ENCODE peak calls at places on chromosomes 13 and 19, in ten cellular contexts. R is BE2C; X is effector memory CD4-positive, alpha-beta T cell; C is esophagus squamous epithelium; E is cardiac muscle cell; W is adrenal gland; N is cardiac fibroblast; O is heart left ventricle; Y is mesendoderm; S is coronary artery. A is an unnamed sample.

GRCh38 chr13:102091231-102091630 is 310.6 kb downstream of the FGF14 start:
- DNase-seq in O (no peak), W (no peak), S (no peak), C (no peak), X (no peak), Y (peak), N (no peak), E (no peak), R (peak), A (no peak)

GRCh38 chr13:79547821-79548220 is 66.9 kb downstream of the NDFIP2 start:
- DNase-seq in E (peak), R (no peak), W (no peak), S (no peak), C (no peak), Y (no peak), N (no peak), X (no peak), O (no peak), A (no peak)

GRCh38 chr13:114081761-114082681 is 50.4 kb downstream of the RASA3 start:
- DNase-seq in Y (no peak), S (no peak), W (no peak), E (no peak), O (peak), X (no peak), C (no peak), R (no peak), N (no peak), A (no peak)

GRCh38 chr19:37988758-37989635 is 82.0 kb downstream of the SIPA1L3 start:
- DNase-seq in S (no peak), C (no peak), E (no peak), X (no peak), N (no peak), W (no peak), R (no peak), Y (peak), O (no peak), A (no peak)

GRCh38 chr19:13100871-13101589 is 1.6 kb downstream of the LYL1 start:
- DNase-seq in R (no peak), O (no peak), S (no peak), N (no peak), Y (peak), E (no peak), C (no peak), W (no peak), X (no peak), A (no peak)

GRCh38 chr19:17078038-17078919 is 2.7 kb downstream of the MYO9B start:
- DNase-seq in C (no peak), R (no peak), W (no peak), Y (peak), N (no peak), E (peak), S (no peak), X (no peak), O (no peak), A (no peak)

GRCh38 chr19:3522421-3523360 is 16.3 kb upstream of the TEKTIP1 start:
- DNase-seq in Y (no peak), C (no peak), W (no peak), E (no peak), R (no peak), X (no peak), O (no peak), N (no peak), S (no peak), A (no peak)

GRCh38 chr13:71626396-71626795 is 240.6 kb downstream of the DACH1 start:
- DNase-seq in N (no peak), W (no peak), Y (peak), O (no peak), S (no peak), E (no peak), X (no peak), C (no peak), R (no peak), A (no peak)

GRCh38 chr19:15869873-15870272 is 28.0 kb downstream of the CYP4F2 start:
- DNase-seq in C (no peak), Y (no peak), R (no peak), O (no peak), E (no peak), W (no peak), X (no peak), S (no peak), N (no peak), A (no peak)

GRCh38 chr13:97849305-97849704 is 104.2 kb upstream of the IPO5 start:
- DNase-seq in N (peak), X (no peak), R (no peak), E (peak), Y (peak), S (no peak), C (no peak), W (no peak), O (no peak), A (no peak)

GRCh38 chr19:29944415-29945012 is 2.5 kb downstream of the URI1 start:
- DNase-seq in N (no peak), O (no peak), X (no peak), Y (no peak), S (no peak), R (no peak), C (no peak), W (no peak), E (no peak), A (no peak)
- H3K4me3 ChIP-seq in N (no peak), O (no peak), X (no peak), Y (no peak), S (no peak), R (peak), C (no peak), W (no peak), E (no peak), A (no peak)

GRCh38 chr13:95258619-95259194 is 42.5 kb downstream of the ABCC4 start:
- DNase-seq in Y (no peak), C (no peak), X (no peak), R (no peak), E (no peak), W (no peak), O (no peak), S (no peak), N (no peak), A (no peak)
- H3K4me3 ChIP-seq in Y (no peak), C (no peak), X (no peak), R (no peak), E (no peak), W (no peak), O (no peak), S (no peak), N (no peak), A (no peak)

DNA sequence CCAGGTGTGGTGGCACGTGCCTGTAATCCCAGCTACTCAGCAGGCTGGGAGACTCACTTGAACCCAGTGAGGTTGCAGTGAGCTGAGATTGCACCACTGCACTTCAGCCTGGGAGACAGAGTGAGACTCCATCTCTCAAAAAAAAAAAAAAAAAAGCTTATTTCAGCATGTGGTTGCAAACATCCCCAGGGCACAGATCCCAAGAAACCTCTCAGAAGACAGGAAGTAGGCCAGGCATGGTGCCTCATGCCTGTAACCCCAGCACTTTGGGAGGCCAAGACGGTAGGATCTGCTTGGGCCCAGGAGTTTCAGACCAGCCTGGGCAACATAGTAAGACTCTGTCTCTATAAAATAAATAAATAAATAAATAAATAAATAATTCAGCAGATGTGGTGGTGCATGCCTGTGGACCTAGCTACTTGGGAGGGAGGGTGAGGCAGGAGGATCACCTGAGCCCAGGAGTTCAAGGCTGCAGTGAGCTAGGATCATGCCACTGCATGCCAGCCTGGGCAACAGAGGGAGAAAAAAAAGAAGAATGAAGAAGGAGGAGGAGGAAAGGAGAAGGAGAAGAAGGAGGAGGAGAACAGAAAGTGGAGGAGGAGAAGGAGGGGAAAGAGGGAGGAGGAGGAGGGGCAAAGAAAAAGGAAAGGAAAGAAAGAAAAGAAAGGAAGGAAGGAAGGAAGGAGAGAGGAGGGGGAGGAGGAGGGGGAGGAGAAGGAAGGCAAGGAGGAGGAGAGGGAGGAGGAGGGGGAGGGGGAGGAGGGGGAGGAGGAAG is 4.3 kb upstream of the LRRC8E start:
- DNase-seq in N (peak), X (no peak), S (no peak), C (no peak), O (no peak), R (no peak), E (peak), Y (no peak), W (no peak), A (no peak)
- H3K4me3 ChIP-seq in N (no peak), X (no peak), S (no peak), C (no peak), O (no peak), R (no peak), E (no peak), Y (no peak), W (no peak), A (no peak)

GRCh38 chr19:54102421-54103169 is at the start of gene NDUFA3:
- DNase-seq in W (peak), X (peak), E (peak), O (peak), R (peak), S (peak), Y (peak), N (peak), C (peak), A (peak)

GRCh38 chr19:54100560-54100959 is at the start of gene OSCAR:
- DNase-seq in R (peak), O (no peak), S (no peak), W (no peak), E (peak), X (no peak), Y (no peak), N (no peak), C (no peak), A (no peak)

GRCh38 chr19:54095136-54095858 is 5.3 kb downstream of the OSCAR start:
- DNase-seq in R (no peak), Y (no peak), S (no peak), X (no peak), W (no peak), E (no peak), C (no peak), O (no peak), N (no peak), A (no peak)

GRCh38 chr19:54094601-54095000 is 6.0 kb downstream of the OSCAR start:
- DNase-seq in W (no peak), N (no peak), C (no peak), S (no peak), Y (no peak), E (no peak), X (no peak), O (no peak), R (no peak), A (no peak)

DNA sequence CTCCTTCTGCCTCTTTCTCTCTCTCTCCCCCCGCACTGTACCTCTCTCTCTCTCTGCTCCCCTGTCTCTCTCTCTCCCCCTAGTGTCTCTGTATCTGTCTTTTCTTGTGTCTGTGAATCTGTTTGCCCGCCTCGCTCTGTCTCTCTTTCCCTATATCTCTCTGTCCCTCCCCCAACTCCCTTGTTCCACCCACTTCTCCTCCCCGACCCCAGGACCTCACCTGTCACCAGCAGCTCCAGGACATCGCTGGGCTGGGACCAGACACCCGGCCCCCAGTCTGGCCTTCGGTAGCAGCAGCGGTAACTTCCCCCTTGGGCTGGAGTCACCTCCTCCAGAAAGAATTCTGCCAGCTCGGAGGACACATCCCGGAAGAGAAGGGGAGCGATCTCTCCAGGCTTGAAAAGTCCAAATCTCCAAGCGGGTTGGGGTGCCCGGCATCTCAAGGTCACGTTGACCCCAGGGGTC is 3.9 kb downstream of the OSCAR start:
- DNase-seq in O (no peak), Y (peak), E (peak), R (no peak), X (no peak), S (no peak), W (no peak), N (peak), C (no peak), A (no peak)
- H3K4me3 ChIP-seq in O (peak), Y (peak), E (no peak), R (no peak), X (no peak), S (peak), W (no peak), N (peak), C (peak), A (no peak)

GRCh38 chr19:45789035-45789786 is 3.4 kb downstream of the DMWD start:
- DNase-seq in E (no peak), O (no peak), X (no peak), W (no peak), S (no peak), C (no peak), R (no peak), N (no peak), Y (no peak), A (peak)
- H3K4me3 ChIP-seq in E (no peak), O (no peak), X (no peak), W (no peak), S (no peak), C (no peak), R (no peak), N (no peak), Y (no peak), A (no peak)

A was measured in gastrocnemius medialis.